ENCODE peak calls at places on chromosomes 4 and X, in five cellular contexts. I is stomach, C is sigmoid colon, P is H1, A is upper lobe of left lung. L is an unnamed sample.
A peak's percentile ranks its signal among the peaks of the same experiment; 100 is the strongest.

GRCh38 chrX:68867458-68868166 is 38.8 kb downstream of the EFNB1 start:
- DNase-seq in P (no peak), C (no peak), I (no peak), A (no peak), L (no peak)

GRCh38 chr4:112540695-112541094 is 24.7 kb upstream of the NEUROG2 start:
- DNase-seq in P (no peak), I (no peak), A (no peak), C (no peak), L (no peak)

GRCh38 chr4:94500696-94501095 is 49.0 kb downstream of the PDLIM5 start:
- DNase-seq in I (no peak), C (no peak), P (no peak), A (no peak), L (no peak)

GRCh38 chrX:41923925-41924693 is 755 bp upstream of the CASK start:
- DNase-seq in I (peak; percentile 49), P (no peak), C (no peak), A (no peak), L (no peak)

GRCh38 chr4:80365928-80366327 is 30.4 kb downstream of the CFAP299 start:
- DNase-seq in I (peak; percentile 54), P (no peak), A (no peak), C (peak; percentile 76), L (no peak)

GRCh38 chr4:158020175-158020574 is 152.7 kb downstream of the GASK1B start:
- DNase-seq in C (peak; percentile 80), A (no peak), P (peak; percentile 7), I (no peak), L (peak; percentile 66)

GRCh38 chrX:39509157-39509556 is 588.6 kb downstream of the BCOR start:
- DNase-seq in A (no peak), C (no peak), P (no peak), I (no peak), L (no peak)

GRCh38 chr4:145533011-145533410 is 51.4 kb downstream of the SMAD1 start:
- DNase-seq in I (no peak), A (no peak), C (no peak), P (no peak), L (no peak)

GRCh38 chrX:112841114-112841819 is 636 bp upstream of the AMOT start:
- DNase-seq in I (peak; percentile 83), P (peak; percentile 50), A (peak; percentile 93), C (peak; percentile 93), L (peak; percentile 85)

GRCh38 chr4:124610214-124610613 is 102.3 kb downstream of the ANKRD50 start:
- DNase-seq in I (no peak), A (no peak), C (no peak), P (no peak), L (no peak)

GRCh38 chr4:10576236-10576635 is 108.3 kb downstream of the CLNK start:
- DNase-seq in A (no peak), I (no peak), C (no peak), P (no peak), L (no peak)

GRCh38 chr4:184166736-184167135 is 50.9 kb downstream of the ENPP6 start:
- DNase-seq in A (no peak), P (no peak), C (no peak), I (no peak), L (no peak)

GRCh38 chr4:46656071-46656470 is 253.0 kb downstream of the COX7B2 start:
- DNase-seq in C (no peak), P (no peak), A (no peak), I (no peak), L (no peak)

GRCh38 chr4:79227896-79228295 is 98.0 kb downstream of the NAA11 start:
- DNase-seq in P (no peak), A (no peak), I (no peak), C (no peak), L (no peak)

GRCh38 chrX:79266702-79267101 is 100.4 kb downstream of the ITM2A start:
- DNase-seq in I (no peak), P (no peak), A (no peak), C (no peak), L (no peak)

GRCh38 chrX:74437530-74437929 is 16.2 kb downstream of the SLC16A2 start:
- DNase-seq in C (no peak), A (no peak), I (no peak), P (no peak), L (no peak)

GRCh38 chr4:12137556-12137955 is 708.9 kb upstream of the HS3ST1 start:
- DNase-seq in C (no peak), P (no peak), I (no peak), A (no peak), L (no peak)

GRCh38 chr4:172628263-172628662 is 540.3 kb upstream of the GALNT7 start:
- DNase-seq in C (no peak), I (no peak), P (no peak), A (no peak), L (no peak)

GRCh38 chrX:1453951-1454785 is 1.5 kb upstream of the ASMTL start:
- DNase-seq in A (peak; percentile 98), C (peak; percentile 91), I (peak; percentile 88), P (peak; percentile 70), L (peak; percentile 92)

GRCh38 chr4:120683902-120684540 is 238.5 kb downstream of the PRDM5 start:
- DNase-seq in P (no peak), A (no peak), I (no peak), C (no peak), L (no peak)

GRCh38 chrX:120559799-120560198 is 963 bp downstream of the CUL4B start:
- DNase-seq in A (no peak), P (no peak), C (no peak), I (no peak), L (no peak)

GRCh38 chr4:48653217-48654014 is 126.7 kb downstream of the FRYL start:
- DNase-seq in I (no peak), A (no peak), C (peak; percentile 73), P (no peak), L (no peak)

GRCh38 chr4:55793479-55793878 is 26.1 kb upstream of the EXOC1L start:
- DNase-seq in A (peak; percentile 81), I (no peak), C (no peak), P (no peak), L (no peak)

GRCh38 chrX:151741606-151742005 is 7.1 kb downstream of the CNGA2 start:
- DNase-seq in I (no peak), P (no peak), C (no peak), A (no peak), L (no peak)

GRCh38 chr4:38157592-38157991 is 197.4 kb downstream of the PTTG2 start:
- DNase-seq in A (no peak), C (no peak), I (peak; percentile 40), P (no peak), L (no peak)

GRCh38 chrX:106286053-106286650 is 118.0 kb downstream of the PWWP3B start:
- DNase-seq in P (no peak), C (no peak), A (no peak), I (no peak), L (no peak)

GRCh38 chrX:39950035-39950688 is 147.6 kb downstream of the BCOR start:
- DNase-seq in I (no peak), P (no peak), A (no peak), C (no peak), L (no peak)

GRCh38 chr4:2511645-2512131 is 24.8 kb upstream of the FAM193A start:
- DNase-seq in A (no peak), C (no peak), P (no peak), I (no peak), L (no peak)

GRCh38 chrX:123339201-123339905 is 155.3 kb downstream of the GRIA3 start:
- DNase-seq in P (no peak), C (no peak), I (no peak), A (no peak), L (no peak)

GRCh38 chr4:106140601-106141000 is 175.4 kb downstream of the TBCK start:
- DNase-seq in P (no peak), C (no peak), I (no peak), A (no peak), L (no peak)
- TF ChIP-seq CTCF in P (no peak), C (no peak), I (no peak), A (no peak), L (no peak)

GRCh38 chr4:140141196-140141845 is 12.7 kb downstream of the MAML3 start:
- DNase-seq in C (no peak), I (peak; percentile 34), P (no peak), A (no peak), L (no peak)
- TF ChIP-seq POLR2AphosphoS5 in C (no peak), I (no peak), P (no peak), A (no peak), L (no peak)

GRCh38 chr4:100695039-100695654 is 177.3 kb upstream of the EMCN start:
- DNase-seq in I (no peak), C (no peak), A (no peak), P (no peak), L (no peak)
- TF ChIP-seq POLR2A in I (no peak), C (no peak), A (no peak), P (no peak), L (no peak)

GRCh38 chrX:19198448-19198847 is 76.2 kb upstream of the ADGRG2 start:
- DNase-seq in C (no peak), P (no peak), I (no peak), A (no peak), L (no peak)

GRCh38 chrX:19195243-19195610 is 73.0 kb upstream of the ADGRG2 start:
- DNase-seq in P (no peak), I (no peak), C (no peak), A (no peak), L (no peak)

GRCh38 chrX:19190902-19191301 is 68.6 kb upstream of the ADGRG2 start:
- DNase-seq in C (no peak), A (no peak), I (no peak), P (no peak), L (no peak)

GRCh38 chrX:19194285-19195242 is 72.3 kb upstream of the ADGRG2 start:
- DNase-seq in P (no peak), A (no peak), I (no peak), C (no peak), L (no peak)

GRCh38 chrX:19193584-19193983 is 71.3 kb upstream of the ADGRG2 start:
- DNase-seq in I (no peak), C (no peak), A (no peak), P (no peak), L (no peak)
- TF ChIP-seq CTCF in I (no peak), C (no peak), A (no peak), P (no peak), L (no peak)

DNA sequence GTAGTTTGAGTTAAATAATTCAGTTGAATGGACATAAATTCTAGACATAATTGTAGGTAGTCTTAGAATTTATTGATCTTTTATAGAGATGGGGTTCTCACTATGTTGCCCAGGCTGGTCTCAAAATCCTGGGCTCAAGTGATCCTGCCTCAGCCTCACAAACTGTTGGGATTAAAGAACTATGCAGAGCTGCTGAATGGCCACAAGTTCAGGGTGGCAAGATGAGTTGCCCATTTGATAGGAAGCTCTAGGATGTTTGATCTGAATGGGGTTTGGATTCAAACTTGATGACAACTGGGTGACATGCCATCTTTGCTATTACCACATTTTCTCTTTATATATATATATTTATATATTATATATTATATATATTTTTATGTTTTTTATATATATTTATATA is 3.6 kb downstream of the RPL36A start:
- DNase-seq in C (no peak), A (no peak), P (no peak), I (no peak), L (no peak)
- TF ChIP-seq POLR2AphosphoS5 in C (no peak), A (no peak), P (peak; percentile 68), I (no peak), L (no peak)

GRCh38 chr4:6643141-6643847 is 2.8 kb downstream of the MRFAP1 start:
- DNase-seq in A (no peak), C (no peak), P (no peak), I (no peak), L (no peak)
- TF ChIP-seq POLR2A in A (no peak), C (no peak), P (peak; percentile 29), I (no peak), L (no peak)